ENCODE peak calls at places on chromosomes 6 and 20, in four cellular contexts. F is HepG2, R is GM12878, A is K562. C is an unnamed sample.

GRCh38 chr6:168333039-168333438 is 13.5 kb upstream of the DACT2 start:
- DNase-seq in F (peak; percentile 44), R (no peak), A (peak; percentile 64), C (no peak)

GRCh38 chr6:114024746-114025145 is 53.8 kb upstream of the HDAC2 start:
- DNase-seq in F (no peak), R (no peak), A (no peak), C (no peak)

GRCh38 chr6:124007915-124008688 is 204.4 kb downstream of the NKAIN2 start:
- DNase-seq in F (peak; percentile 55), R (no peak), A (no peak), C (no peak)

GRCh38 chr6:158669145-158670035 is 19.5 kb downstream of the SYTL3 start:
- DNase-seq in F (no peak), R (no peak), A (no peak), C (no peak)

GRCh38 chr6:53706525-53706924 is 41.0 kb upstream of the KLHL31 start:
- DNase-seq in F (no peak), R (no peak), A (no peak), C (no peak)

GRCh38 chr20:10060223-10060622 is 25.4 kb downstream of the ANKEF1 start:
- DNase-seq in F (no peak), R (no peak), A (no peak), C (no peak)

GRCh38 chr6:156828280-156828703 is 51.1 kb downstream of the ARID1B start:
- DNase-seq in F (peak; percentile 39), R (no peak), A (no peak), C (no peak)

GRCh38 chr6:155349129-155349528 is 34.8 kb upstream of the TFB1M start:
- DNase-seq in F (no peak), R (no peak), A (no peak), C (no peak)

GRCh38 chr6:154791561-154792317 is 58.5 kb downstream of the SCAF8 start:
- DNase-seq in F (no peak), R (no peak), A (no peak), C (no peak)

GRCh38 chr6:33277663-33278391 is 904 bp downstream of the B3GALT4 start:
- DNase-seq in F (no peak), R (no peak), A (peak; percentile 53), C (peak; percentile 32)

GRCh38 chr6:35178012-35178411 is 35.7 kb upstream of the SCUBE3 start:
- DNase-seq in F (no peak), R (no peak), A (no peak), C (no peak)

GRCh38 chr6:163579111-163579879 is 164.8 kb downstream of the QKI start:
- DNase-seq in F (no peak), R (no peak), A (peak; percentile 70), C (peak; percentile 27)

GRCh38 chr6:129633529-129633928 is 76.4 kb downstream of the ARHGAP18 start:
- DNase-seq in F (no peak), R (no peak), A (no peak), C (no peak)

GRCh38 chr6:95501032-95501904 is 76.1 kb upstream of the MANEA start:
- DNase-seq in F (no peak), R (no peak), A (no peak), C (no peak)

GRCh38 chr20:53940883-53941546 is 129.4 kb downstream of the BCAS1 start:
- DNase-seq in F (no peak), R (no peak), A (no peak), C (no peak)
- TF ChIP-seq ATF2 in F (no peak), R (no peak), A (no peak), C (no peak)

GRCh38 chr6:148746363-148747144 is at the start of gene UST:
- DNase-seq in F (no peak), R (no peak), A (peak; percentile 62), C (peak; percentile 89)
- TF ChIP-seq ATF2 in F (no peak), R (no peak), A (no peak), C (no peak)

GRCh38 chr6:6803180-6803978 is 214.9 kb downstream of the LY86 start:
- DNase-seq in F (no peak), R (no peak), A (no peak), C (no peak)
- TF ChIP-seq ATF2 in F (no peak), R (no peak), A (no peak), C (no peak)

DNA sequence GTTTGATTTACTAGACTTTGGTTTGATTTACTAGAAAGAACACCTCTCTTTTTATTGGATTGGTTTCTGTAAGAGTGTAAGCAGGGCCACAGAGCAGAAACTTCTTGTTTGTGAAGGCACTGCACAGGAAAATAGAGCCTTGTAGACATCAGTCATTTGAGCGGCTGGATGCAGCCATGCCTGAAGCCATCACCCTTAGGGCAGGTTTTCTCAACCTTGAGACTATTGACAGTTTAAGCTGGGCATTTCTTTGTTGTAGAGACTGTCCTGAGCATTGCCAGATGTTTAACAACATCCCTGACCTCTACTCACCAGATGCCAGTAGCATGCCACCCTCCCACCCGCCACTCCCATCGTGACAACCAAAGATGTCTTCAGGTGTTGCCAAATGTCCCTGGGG is 130.2 kb upstream of the SULF2 start:
- DNase-seq in F (no peak), R (no peak), A (no peak), C (no peak)
- TF ChIP-seq ATF2 in F (no peak), R (no peak), A (no peak), C (no peak)

GRCh38 chr6:43115365-43115764 is 39.3 kb downstream of the PTK7 start:
- DNase-seq in F (no peak), R (no peak), A (peak; percentile 49), C (no peak)

GRCh38 chr6:43119456-43119855 is 43.3 kb downstream of the PTK7 start:
- DNase-seq in F (no peak), R (no peak), A (no peak), C (no peak)

GRCh38 chr6:43113431-43114260 is 37.5 kb downstream of the PTK7 start:
- DNase-seq in F (no peak), R (no peak), A (no peak), C (no peak)
- TF ChIP-seq ATF2 in F (no peak), R (no peak), A (no peak), C (no peak)

DNA sequence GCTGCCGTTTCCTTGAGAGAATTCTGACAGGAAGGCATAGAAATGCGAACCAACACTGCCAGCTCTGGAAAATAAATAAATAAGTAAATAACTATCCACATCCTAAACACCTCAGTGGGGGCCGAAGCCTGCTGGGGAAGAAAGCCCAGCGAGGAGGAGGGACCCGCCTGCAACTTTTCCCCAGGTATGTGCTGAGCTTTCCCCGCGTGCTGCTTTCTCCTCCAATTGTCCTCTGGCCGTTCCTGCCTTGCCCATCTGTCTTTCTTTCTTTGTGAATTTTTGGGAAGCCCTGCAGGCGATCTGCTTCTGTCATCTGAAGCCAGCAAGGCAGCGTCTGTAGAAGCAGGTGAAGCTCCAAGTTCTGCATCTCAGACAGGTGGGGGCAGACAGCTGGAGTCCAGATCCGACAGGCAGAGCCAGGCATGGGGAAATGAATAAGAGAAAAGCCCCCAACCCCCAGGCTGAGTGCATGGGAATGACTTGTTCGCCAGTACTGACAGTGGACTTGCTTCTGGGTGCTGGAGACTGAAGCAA is 49.2 kb upstream of the IL17A start:
- DNase-seq in F (no peak), R (no peak), A (no peak), C (peak; percentile 25)
- TF ChIP-seq ATF2 in F (no peak), R (no peak), A (no peak), C (no peak)

GRCh38 chr6:27889628-27890315 is 22.4 kb downstream of the OR2B2 start:
- DNase-seq in F (no peak), R (no peak), A (no peak), C (no peak)
- TF ChIP-seq ATF2 in F (no peak), R (peak; percentile 10), A (no peak), C (no peak)

GRCh38 chr6:52596371-52597028 is 19.6 kb upstream of the TRAM2 start:
- DNase-seq in F (peak; percentile 94), R (no peak), A (no peak), C (no peak)
- TF ChIP-seq ATF2 in F (no peak), R (no peak), A (no peak), C (no peak)

GRCh38 chr6:147707524-147707923 is 199.0 kb downstream of the SAMD5 start:
- DNase-seq in F (no peak), R (no peak), A (no peak), C (no peak)
- TF ChIP-seq ATF2 in F (no peak), R (no peak), A (no peak), C (no peak)